ENCODE peak calls at places on chromosomes 2 and 18, in nine cellular contexts. H is endothelial cell of umbilical vein, U is psoas muscle, Z is osteoblast, T is left lung, E is lower lobe of right lung, N is Peyer's patch, B is tibial artery, J is fibroblast of lung. P is an unnamed sample.
A peak's percentile ranks its signal among the peaks of the same experiment; 100 is the strongest.

GRCh38 chr2:190069936-190070696 is 7.6 kb upstream of the MSTN start:
- DNase-seq in H (peak; percentile 70), U (no peak), Z (peak; percentile 41), T (no peak), E (no peak), N (no peak), B (no peak), J (peak; percentile 59), P (no peak)

GRCh38 chr2:78646533-78646932 is 379.0 kb upstream of the REG3G start:
- DNase-seq in H (no peak), U (no peak), Z (peak; percentile 8), T (no peak), E (no peak), N (no peak), B (no peak), J (no peak), P (no peak)

GRCh38 chr2:179595284-179595683 is 266.1 kb downstream of the ZNF385B start:
- DNase-seq in H (no peak), U (no peak), Z (no peak), T (no peak), E (no peak), N (no peak), B (no peak), J (no peak), P (no peak)

GRCh38 chr2:149827585-149828156 is 240.1 kb upstream of the MMADHC start:
- DNase-seq in H (peak; percentile 86), U (no peak), Z (no peak), T (no peak), E (no peak), N (no peak), B (no peak), J (peak; percentile 14), P (no peak)

GRCh38 chr18:25187582-25188291 is 164.2 kb downstream of the ZNF521 start:
- DNase-seq in H (no peak), U (no peak), Z (no peak), T (no peak), E (no peak), N (no peak), B (no peak), J (no peak), P (no peak)

GRCh38 chr18:55314031-55314430 is 274.0 kb downstream of the TCF4 start:
- DNase-seq in H (no peak), U (no peak), Z (no peak), T (no peak), E (no peak), N (no peak), B (no peak), J (no peak), P (no peak)

GRCh38 chr2:112885503-112885897 is 25.5 kb upstream of the IL37 start:
- DNase-seq in H (no peak), U (no peak), Z (no peak), T (no peak), E (no peak), N (no peak), B (no peak), J (no peak), P (no peak)

GRCh38 chr2:181466661-181467576 is 9.7 kb downstream of the ITGA4 start:
- DNase-seq in H (peak; percentile 41), U (peak; percentile 61), Z (no peak), T (peak; percentile 68), E (peak; percentile 82), N (peak; percentile 90), B (peak; percentile 67), J (peak; percentile 50), P (no peak)

GRCh38 chr2:61597300-61598289 is 59.4 kb upstream of the XPO1 start:
- DNase-seq in H (no peak), U (no peak), Z (no peak), T (no peak), E (no peak), N (no peak), B (no peak), J (no peak), P (no peak)

GRCh38 chr2:144501118-144501517 is 18.8 kb downstream of the ZEB2 start:
- DNase-seq in H (no peak), U (no peak), Z (no peak), T (no peak), E (no peak), N (no peak), B (no peak), J (peak; percentile 64), P (no peak)

GRCh38 chr18:79503406-79503805 is 107.7 kb downstream of the NFATC1 start:
- DNase-seq in H (no peak), U (no peak), Z (peak; percentile 29), T (peak; percentile 14), E (peak; percentile 10), N (no peak), B (peak; percentile 21), J (no peak), P (no peak)

GRCh38 chr2:220192994-220193753 is 565.7 kb downstream of the SLC4A3 start:
- DNase-seq in H (no peak), U (no peak), Z (no peak), T (no peak), E (no peak), N (no peak), B (no peak), J (peak; percentile 56), P (no peak)

GRCh38 chr2:83640506-83640905 is 818.6 kb downstream of the SUCLG1 start:
- DNase-seq in H (no peak), U (no peak), Z (no peak), T (no peak), E (no peak), N (no peak), B (no peak), J (no peak), P (no peak)

GRCh38 chr2:237171895-237172294 is 86.2 kb downstream of the COPS8 start:
- DNase-seq in H (no peak), U (no peak), Z (no peak), T (no peak), E (no peak), N (no peak), B (no peak), J (no peak), P (no peak)

GRCh38 chr2:239441261-239441701 is 40.5 kb upstream of the HDAC4 start:
- DNase-seq in H (no peak), U (no peak), Z (no peak), T (no peak), E (no peak), N (no peak), B (no peak), J (peak; percentile 17), P (no peak)

GRCh38 chr18:54390838-54391237 is 33.1 kb downstream of the C18orf54 start:
- DNase-seq in H (peak; percentile 41), U (no peak), Z (no peak), T (no peak), E (no peak), N (no peak), B (no peak), J (no peak), P (no peak)

GRCh38 chr2:30266051-30266621 is 34.8 kb downstream of the LBH start:
- DNase-seq in H (no peak), U (no peak), Z (peak; percentile 83), T (no peak), E (no peak), N (peak; percentile 76), B (no peak), J (peak; percentile 29), P (no peak)

GRCh38 chr2:173652731-173653426 is 298.2 kb downstream of the CDCA7 start:
- DNase-seq in H (peak; percentile 18), U (no peak), Z (peak; percentile 85), T (no peak), E (no peak), N (no peak), B (no peak), J (peak; percentile 97), P (no peak)

DNA sequence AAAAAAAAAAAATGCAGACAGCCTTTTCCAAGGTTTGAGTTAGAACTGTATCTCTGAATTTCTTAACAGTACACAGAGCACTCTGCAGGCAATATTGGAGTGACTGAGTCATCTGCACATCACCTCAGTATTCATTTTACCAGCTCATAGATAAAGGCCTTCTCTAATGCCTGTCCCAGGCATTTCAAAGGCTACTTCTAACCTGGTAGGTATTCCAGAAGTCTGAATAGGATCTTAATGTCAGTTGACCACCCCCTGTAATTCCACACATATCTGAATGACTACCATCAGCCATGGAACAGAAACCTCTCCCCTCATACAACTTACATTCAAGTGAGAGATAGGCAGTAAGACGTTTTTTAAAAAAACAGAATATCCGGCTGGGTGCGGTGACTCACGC is 9.0 kb downstream of the METTL21A start:
- DNase-seq in H (peak; percentile 21), U (no peak), Z (peak; percentile 66), T (no peak), E (no peak), N (no peak), B (no peak), J (peak; percentile 66), P (no peak)
- H3K36me3 ChIP-seq in H (no peaks in the 10 kb centered on the region), U (no peaks in the 10 kb centered on the region), Z (peaks cover 5% of the 10 kb centered on the region), T (no peaks in the 10 kb centered on the region), E (peaks cover 45% of the 10 kb centered on the region), N (no peaks in the 10 kb centered on the region), B (no peaks in the 10 kb centered on the region), J (no peaks in the 10 kb centered on the region), P (peaks cover under 1% of the 10 kb centered on the region)

GRCh38 chr18:48975817-48976649 is 25.3 kb upstream of the SMAD7 start:
- DNase-seq in H (peak; percentile 35), U (peak; percentile 72), Z (peak; percentile 100), T (no peak), E (peak; percentile 79), N (peak; percentile 40), B (no peak), J (peak; percentile 66), P (no peak)

GRCh38 chr18:48977914-48978313 is 27.1 kb upstream of the SMAD7 start:
- DNase-seq in H (no peak), U (no peak), Z (peak; percentile 52), T (no peak), E (no peak), N (no peak), B (no peak), J (no peak), P (no peak)

GRCh38 chr18:48973731-48974130 is 23.0 kb upstream of the SMAD7 start:
- DNase-seq in H (no peak), U (no peak), Z (peak; percentile 18), T (no peak), E (no peak), N (no peak), B (no peak), J (no peak), P (no peak)

GRCh38 chr18:48975221-48975816 is 24.6 kb upstream of the SMAD7 start:
- DNase-seq in H (no peak), U (no peak), Z (peak; percentile 83), T (no peak), E (no peak), N (no peak), B (no peak), J (no peak), P (no peak)

GRCh38 chr18:48974304-48975220 is 23.8 kb upstream of the SMAD7 start:
- DNase-seq in H (no peak), U (no peak), Z (no peak), T (no peak), E (no peak), N (no peak), B (no peak), J (no peak), P (no peak)
- H3K27ac ChIP-seq in H (no peak overlapping the region), U (peak overlapping the region; percentile 90), Z (peak overlapping the region; percentile 60), T (peak overlapping the region; percentile 76), E (peak overlapping the region; percentile 77), N (peak overlapping the region; percentile 74), B (peak overlapping the region; percentile 85), J (peak overlapping the region; percentile 37), P (peak overlapping the region; percentile 81)

GRCh38 chr18:47397671-47398319 is 146.3 kb upstream of the SKOR2 start:
- DNase-seq in H (no peak), U (no peak), Z (no peak), T (no peak), E (no peak), N (no peak), B (no peak), J (no peak), P (no peak)
- TF ChIP-seq CTCF in H (no peak), U (no peak), Z (no peak), T (peak; percentile 13), E (no peak), N (peak; percentile 57), B (no peak), J (no peak), P (no peak)

GRCh38 chr18:23144628-23145027 is 9.3 kb downstream of the CABLES1 start:
- DNase-seq in H (no peak), U (no peak), Z (no peak), T (no peak), E (no peak), N (no peak), B (no peak), J (no peak), P (no peak)
- H3K36me3 ChIP-seq in H (peaks cover 3% of the 10 kb centered on the region), U (no peaks in the 10 kb centered on the region), Z (no peaks in the 10 kb centered on the region), T (no peaks in the 10 kb centered on the region), E (no peaks in the 10 kb centered on the region), N (no peaks in the 10 kb centered on the region), B (no peaks in the 10 kb centered on the region), J (no peaks in the 10 kb centered on the region), P (no peaks in the 10 kb centered on the region)

P was measured in thoracic aorta.